ENCODE peak calls at places on chromosomes 16 and 17, in six cellular contexts. X is omental fat pad, D is fibroblast of lung, O is naive B cell, V is HCEC 1CT, Y is HAP-1. L is an unnamed sample.

GRCh38 chr17:36534117-36534880 is at the start of gene MYO19:
- DNase-seq in X (peak), D (peak), O (peak), V (peak), Y (peak), L (peak)

GRCh38 chr17:77245162-77245926 is 104.6 kb downstream of the SEC14L1 start:
- DNase-seq in X (no peak), D (no peak), O (no peak), V (no peak), Y (no peak), L (no peak)

GRCh38 chr16:83903739-83904138 is 4.8 kb downstream of the MLYCD start:
- DNase-seq in X (no peak), D (peak), O (no peak), V (no peak), Y (no peak), L (no peak)

GRCh38 chr16:48409839-48410610 is 24.8 kb upstream of the SIAH1 start:
- DNase-seq in X (peak), D (peak), O (no peak), V (peak), Y (no peak), L (no peak)

GRCh38 chr17:82198092-82198491 is 14.6 kb downstream of the CCDC57 start:
- DNase-seq in X (no peak), D (no peak), O (no peak), V (no peak), Y (no peak), L (no peak)

GRCh38 chr17:41785091-41785875 is 1.2 kb downstream of the JUP start:
- DNase-seq in X (no peak), D (no peak), O (peak), V (no peak), Y (peak), L (no peak)

GRCh38 chr17:10243905-10244844 is 45.8 kb upstream of the GAS7 start:
- DNase-seq in X (no peak), D (peak), O (no peak), V (no peak), Y (no peak), L (no peak)

GRCh38 chr17:36731091-36731490 is 129.7 kb downstream of the MRM1 start:
- DNase-seq in X (no peak), D (no peak), O (no peak), V (no peak), Y (no peak), L (no peak)

GRCh38 chr16:89693931-89694783 is 7.3 kb downstream of the SPATA2L start:
- DNase-seq in X (no peak), D (no peak), O (no peak), V (no peak), Y (no peak), L (no peak)

GRCh38 chr16:27729516-27730304 is 179.8 kb downstream of the KATNIP start:
- DNase-seq in X (no peak), D (peak), O (no peak), V (no peak), Y (no peak), L (no peak)

GRCh38 chr16:1983544-1984346 is at the start of gene GFER:
- DNase-seq in X (peak), D (peak), O (peak), V (peak), Y (peak), L (peak)

GRCh38 chr16:27901956-27902355 is 161.6 kb downstream of the GSG1L start:
- DNase-seq in X (no peak), D (no peak), O (no peak), V (no peak), Y (no peak), L (no peak)

GRCh38 chr16:4071686-4072561 is 44.3 kb downstream of the ADCY9 start:
- DNase-seq in X (no peak), D (no peak), O (no peak), V (no peak), Y (no peak), L (no peak)

GRCh38 chr16:83307206-83307990 is 500.4 kb upstream of the HSBP1 start:
- DNase-seq in X (no peak), D (no peak), O (no peak), V (no peak), Y (no peak), L (no peak)

GRCh38 chr16:51095114-51095872 is 55.8 kb downstream of the SALL1 start:
- DNase-seq in X (no peak), D (no peak), O (no peak), V (no peak), Y (peak), L (no peak)

GRCh38 chr17:46935658-46936266 is 12.8 kb downstream of the GOSR2 start:
- DNase-seq in X (no peak), D (no peak), O (no peak), V (no peak), Y (no peak), L (no peak)

GRCh38 chr17:65346166-65346565 is 209.0 kb downstream of the RGS9 start:
- DNase-seq in X (no peak), D (no peak), O (no peak), V (no peak), Y (no peak), L (no peak)

GRCh38 chr17:45451131-45451530 is 18.5 kb upstream of the ARHGAP27 start:
- DNase-seq in X (no peak), D (no peak), O (no peak), V (no peak), Y (no peak), L (no peak)

GRCh38 chr17:79316805-79317204 is 242.2 kb downstream of the ENGASE start:
- DNase-seq in X (no peak), D (no peak), O (no peak), V (no peak), Y (no peak), L (no peak)

GRCh38 chr16:901715-902601 is 68.8 kb downstream of the LMF1 start:
- DNase-seq in X (no peak), D (no peak), O (no peak), V (no peak), Y (no peak), L (no peak)

GRCh38 chr17:80117491-80118401 is 16.4 kb downstream of the GAA start:
- DNase-seq in X (no peak), D (no peak), O (no peak), V (no peak), Y (no peak), L (no peak)

GRCh38 chr16:22660441-22661160 is 149.9 kb downstream of the NPIPB5 start:
- DNase-seq in X (no peak), D (no peak), O (no peak), V (no peak), Y (no peak), L (no peak)

GRCh38 chr17:50035930-50036329 is 20.0 kb upstream of the ITGA3 start:
- DNase-seq in X (no peak), D (no peak), O (no peak), V (no peak), Y (no peak), L (no peak)

GRCh38 chr17:48307814-48308411 is 122.1 kb downstream of the SKAP1 start:
- DNase-seq in X (no peak), D (peak), O (peak), V (peak), Y (peak), L (peak)

GRCh38 chr16:84292032-84292431 is 2.6 kb upstream of the WFDC1 start:
- DNase-seq in X (no peak), D (no peak), O (no peak), V (no peak), Y (no peak), L (no peak)

GRCh38 chr16:68283840-68284595 is 19.7 kb downstream of the SLC7A6 start:
- DNase-seq in X (no peak), D (peak), O (no peak), V (no peak), Y (no peak), L (no peak)

GRCh38 chr16:47311738-47312505 is 148.9 kb downstream of the ITFG1 start:
- DNase-seq in X (no peak), D (no peak), O (no peak), V (no peak), Y (no peak), L (no peak)

GRCh38 chr16:46918905-46919792 is 35.0 kb downstream of the GPT2 start:
- DNase-seq in X (no peak), D (no peak), O (peak), V (no peak), Y (no peak), L (no peak)

GRCh38 chr17:32807577-32807976 is 69.3 kb downstream of the MYO1D start:
- DNase-seq in X (no peak), D (no peak), O (no peak), V (no peak), Y (no peak), L (no peak)

GRCh38 chr16:84294196-84295142 is at the start of gene WFDC1:
- DNase-seq in X (no peak), D (no peak), O (no peak), V (no peak), Y (peak), L (no peak)

GRCh38 chr17:58595194-58595792 is 80.9 kb upstream of the MTMR4 start:
- DNase-seq in X (no peak), D (no peak), O (no peak), V (no peak), Y (no peak), L (no peak)

GRCh38 chr17:72122668-72123495 is 2.1 kb downstream of the SOX9 start:
- DNase-seq in X (no peak), D (peak), O (no peak), V (no peak), Y (no peak), L (no peak)

GRCh38 chr17:66684256-66684655 is 150.7 kb upstream of the CACNG5 start:
- DNase-seq in X (no peak), D (no peak), O (no peak), V (no peak), Y (no peak), L (no peak)

GRCh38 chr16:10609410-10609774 is 29.0 kb upstream of the EMP2 start:
- DNase-seq in X (no peak), D (peak), O (no peak), V (peak), Y (no peak), L (no peak)

GRCh38 chr16:5461141-5461540 is 363.5 kb upstream of the EEF2KMT start:
- DNase-seq in X (no peak), D (no peak), O (no peak), V (no peak), Y (no peak), L (no peak)

GRCh38 chr16:65070831-65071230 is 51.0 kb downstream of the CDH11 start:
- DNase-seq in X (no peak), D (peak), O (no peak), V (peak), Y (no peak), L (no peak)

GRCh38 chr17:8629371-8630226 is 926 bp downstream of the MYH10 start:
- DNase-seq in X (no peak), D (peak), O (no peak), V (peak), Y (peak), L (no peak)

GRCh38 chr16:21626659-21627277 is 25.6 kb downstream of the IGSF6 start:
- DNase-seq in X (no peak), D (peak), O (no peak), V (peak), Y (no peak), L (no peak)

GRCh38 chr17:44909681-44910144 is 5.6 kb downstream of the GFAP start:
- DNase-seq in X (no peak), D (peak), O (no peak), V (no peak), Y (no peak), L (no peak)